ENCODE peak calls at places on chromosome 12, in nine cellular contexts. G is SK-N-SH; Y is neural progenitor cell; V is pancreas; T is CD8-positive, alpha-beta T cell; N is cardiac muscle cell; F is lower lobe of right lung; E is HCT116; M is HAP-1. A is an unnamed sample.

GRCh38 chr12:127893875-127894635 is 372.9 kb upstream of the TMEM132C start:
- DNase-seq in T (no peak), V (no peak), F (no peak), G (no peak), E (no peak), Y (peak; percentile 60), M (no peak), N (peak; percentile 33), A (peak; percentile 11)

GRCh38 chr12:121034906-121035305 is 4.1 kb downstream of the OASL start:
- DNase-seq in G (no peak), N (no peak), E (no peak), F (peak; percentile 6), Y (no peak), T (no peak), V (no peak), M (no peak), A (no peak)

GRCh38 chr12:3231399-3231876 is 154.3 kb downstream of the TSPAN9 start:
- DNase-seq in V (no peak), F (no peak), G (no peak), M (no peak), N (peak; percentile 48), E (no peak), T (no peak), Y (peak; percentile 73), A (no peak)

GRCh38 chr12:117484901-117485300 is 123.5 kb upstream of the NOS1 start:
- DNase-seq in F (no peak), V (no peak), N (no peak), T (no peak), G (no peak), M (no peak), Y (no peak), E (no peak), A (no peak)

GRCh38 chr12:1306096-1306495 is 288.3 kb downstream of the FBXL14 start:
- DNase-seq in G (no peak), V (peak; percentile 43), N (peak; percentile 9), Y (no peak), M (no peak), F (no peak), E (no peak), T (no peak), A (no peak)

GRCh38 chr12:4118017-4118510 is 155.5 kb upstream of the CCND2 start:
- DNase-seq in V (no peak), E (no peak), G (no peak), T (no peak), Y (no peak), F (peak; percentile 62), M (no peak), N (no peak), A (no peak)

GRCh38 chr12:68963456-68963859 is 30.5 kb upstream of the CPM start:
- DNase-seq in T (no peak), E (no peak), G (no peak), V (no peak), M (peak; percentile 25), F (no peak), Y (no peak), N (no peak), A (no peak)

GRCh38 chr12:89064151-89064550 is 288.1 kb downstream of the DUSP6 start:
- DNase-seq in E (no peak), M (no peak), N (no peak), Y (no peak), T (no peak), V (no peak), G (no peak), F (no peak), A (no peak)

GRCh38 chr12:114834621-114835020 is 150.6 kb upstream of the TBX3 start:
- DNase-seq in V (no peak), G (no peak), F (no peak), E (no peak), T (no peak), Y (no peak), M (no peak), N (no peak), A (no peak)

GRCh38 chr12:69096669-69097364 is 142.6 kb upstream of the CPSF6 start:
- DNase-seq in Y (no peak), F (no peak), V (no peak), N (no peak), G (no peak), E (no peak), T (no peak), M (peak; percentile 22), A (peak; percentile 82)

GRCh38 chr12:70543444-70543843 is 93.8 kb downstream of the PTPRB start:
- DNase-seq in Y (no peak), T (no peak), M (peak; percentile 29), G (no peak), E (peak; percentile 61), N (peak; percentile 27), V (no peak), F (no peak), A (peak; percentile 78)
- H3K4me3 ChIP-seq in Y (no peak overlapping the region), T (no peak overlapping the region), M (no peak overlapping the region), G (no peak overlapping the region), E (peak overlapping the region; percentile 15), N (no peak overlapping the region), V (no peak overlapping the region), F (no peak overlapping the region), A (no peak overlapping the region)

GRCh38 chr12:10132971-10133370 is 3.0 kb upstream of the CLEC7A start:
- DNase-seq in M (peak; percentile 31), G (no peak), F (no peak), N (no peak), Y (no peak), V (no peak), E (no peak), T (no peak), A (no peak)
- H3K4me1 ChIP-seq in M (peaks cover 40% of the 10 kb centered on the region), G (no peaks in the 10 kb centered on the region), F (no peaks in the 10 kb centered on the region), N (peaks cover 15% of the 10 kb centered on the region), Y (no peaks in the 10 kb centered on the region), V (no peaks in the 10 kb centered on the region), E (no peaks in the 10 kb centered on the region), T (no peaks in the 10 kb centered on the region), A (peaks cover 5% of the 10 kb centered on the region)

GRCh38 chr12:132162508-132163031 is 18.3 kb downstream of the NOC4L start:
- DNase-seq in N (no peak), G (peak; percentile 47), V (no peak), Y (no peak), T (no peak), F (peak; percentile 59), M (no peak), E (no peak), A (no peak)

GRCh38 chr12:132165584-132165983 is 21.3 kb downstream of the NOC4L start:
- DNase-seq in F (no peak), Y (no peak), M (no peak), N (no peak), V (no peak), T (no peak), G (no peak), E (no peak), A (no peak)

GRCh38 chr12:132163041-132163910 is 19.0 kb downstream of the NOC4L start:
- DNase-seq in T (no peak), N (no peak), Y (no peak), F (no peak), E (no peak), M (no peak), V (no peak), G (no peak), A (no peak)

GRCh38 chr12:132164426-132164825 is 20.2 kb downstream of the NOC4L start:
- DNase-seq in Y (no peak), T (no peak), F (no peak), G (no peak), E (no peak), M (no peak), N (no peak), V (no peak), A (no peak)

DNA sequence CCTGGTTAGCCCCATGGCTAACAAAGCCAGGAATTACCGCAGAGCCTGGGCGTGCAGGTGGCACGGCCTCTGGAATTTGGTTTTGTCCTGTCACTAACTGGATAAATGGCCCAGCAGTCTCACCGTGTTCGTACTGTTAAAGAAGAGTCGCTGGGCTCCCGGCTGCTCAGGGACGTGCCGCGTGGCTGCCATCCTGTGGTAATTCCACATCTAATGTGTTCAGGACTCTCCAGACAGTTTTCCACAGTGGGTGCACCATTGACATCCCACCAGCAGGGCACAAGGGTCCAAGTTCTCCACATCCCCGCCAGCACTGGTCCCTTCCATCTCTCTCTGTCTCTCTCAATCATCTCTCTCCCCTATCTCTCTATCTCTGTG is 19.6 kb downstream of the NOC4L start:
- DNase-seq in F (no peak), E (no peak), M (no peak), N (no peak), Y (no peak), V (no peak), G (peak; percentile 54), T (no peak), A (peak; percentile 51)
- H3K27me3 ChIP-seq in F (peaks cover 4% of the 10 kb centered on the region), E (no peaks in the 10 kb centered on the region), M (peaks cover 12% of the 10 kb centered on the region), N (peaks cover 10% of the 10 kb centered on the region), Y (peaks cover 45% of the 10 kb centered on the region), V (no peaks in the 10 kb centered on the region), G (peaks cover 37% of the 10 kb centered on the region), T (no peaks in the 10 kb centered on the region), A (no peaks in the 10 kb centered on the region)

GRCh38 chr12:90829044-90829443 is 125.9 kb downstream of the CCER1 start:
- DNase-seq in T (no peak), G (no peak), F (no peak), N (no peak), V (no peak), Y (no peak), M (no peak), E (no peak), A (no peak)

GRCh38 chr12:90828621-90829020 is 126.4 kb downstream of the CCER1 start:
- DNase-seq in M (no peak), T (no peak), V (no peak), Y (no peak), E (no peak), F (no peak), G (no peak), N (no peak), A (no peak)

GRCh38 chr12:90826031-90826430 is 128.9 kb downstream of the CCER1 start:
- DNase-seq in V (no peak), Y (no peak), G (no peak), T (no peak), N (no peak), E (no peak), F (no peak), M (no peak), A (peak; percentile 11)

GRCh38 chr12:90827567-90827966 is 127.4 kb downstream of the CCER1 start:
- DNase-seq in Y (no peak), F (no peak), N (no peak), M (no peak), T (no peak), V (no peak), E (no peak), G (no peak), A (no peak)

GRCh38 chr12:90823859-90824258 is 131.1 kb downstream of the CCER1 start:
- DNase-seq in E (no peak), Y (no peak), F (no peak), N (no peak), V (no peak), G (no peak), T (no peak), M (no peak), A (no peak)
- H3K4me3 ChIP-seq in E (no peak overlapping the region), Y (no peak overlapping the region), F (no peak overlapping the region), N (no peak overlapping the region), V (no peak overlapping the region), G (no peak overlapping the region), T (no peak overlapping the region), M (no peak overlapping the region), A (no peak overlapping the region)